ENCODE peak calls at places on chromosomes 13 and 19, in six cellular contexts. O is PC-9, Z is K562, Y is neural progenitor cell, F is IMR-90, G is PC-3. H is an unnamed sample.

GRCh38 chr13:57787058-57787791 is 155.7 kb downstream of the PCDH17 start:
- DNase-seq in O (no peak), Z (no peak), Y (peak; percentile 74), F (no peak), G (no peak), H (no peak)

GRCh38 chr19:39655613-39656012 is at the start of gene LGALS16:
- DNase-seq in O (no peak), Z (no peak), Y (no peak), F (no peak), G (no peak), H (no peak)

GRCh38 chr13:25686831-25687495 is 315.2 kb downstream of the ATP8A2 start:
- DNase-seq in O (no peak), Z (no peak), Y (no peak), F (no peak), G (no peak), H (no peak)

GRCh38 chr13:114272977-114273376 is 8.4 kb upstream of the UPF3A start:
- DNase-seq in O (no peak), Z (no peak), Y (no peak), F (no peak), G (no peak), H (no peak)

GRCh38 chr13:93147946-93148345 is 78.7 kb upstream of the GPC6 start:
- DNase-seq in O (no peak), Z (no peak), Y (no peak), F (no peak), G (no peak), H (no peak)

GRCh38 chr19:46613525-46613924 is 11.4 kb downstream of the PTGIR start:
- DNase-seq in O (no peak), Z (no peak), Y (no peak), F (no peak), G (no peak), H (no peak)

GRCh38 chr13:101757446-101758039 is 305.1 kb downstream of the ITGBL1 start:
- DNase-seq in O (peak; percentile 58), Z (no peak), Y (peak; percentile 9), F (peak; percentile 50), G (peak; percentile 70), H (peak; percentile 7)

GRCh38 chr19:49832556-49832955 is 14.5 kb downstream of the MED25 start:
- DNase-seq in O (no peak), Z (no peak), Y (no peak), F (no peak), G (no peak), H (no peak)

GRCh38 chr13:49697468-49697867 is 6.2 kb upstream of the EBPL start:
- DNase-seq in O (no peak), Z (no peak), Y (no peak), F (no peak), G (no peak), H (no peak)
- H2AFZ ChIP-seq in O (no peak overlapping the region), Z (no peak overlapping the region), Y (no peak overlapping the region), F (no peak overlapping the region), G (no peak overlapping the region), H (no peak overlapping the region)

DNA sequence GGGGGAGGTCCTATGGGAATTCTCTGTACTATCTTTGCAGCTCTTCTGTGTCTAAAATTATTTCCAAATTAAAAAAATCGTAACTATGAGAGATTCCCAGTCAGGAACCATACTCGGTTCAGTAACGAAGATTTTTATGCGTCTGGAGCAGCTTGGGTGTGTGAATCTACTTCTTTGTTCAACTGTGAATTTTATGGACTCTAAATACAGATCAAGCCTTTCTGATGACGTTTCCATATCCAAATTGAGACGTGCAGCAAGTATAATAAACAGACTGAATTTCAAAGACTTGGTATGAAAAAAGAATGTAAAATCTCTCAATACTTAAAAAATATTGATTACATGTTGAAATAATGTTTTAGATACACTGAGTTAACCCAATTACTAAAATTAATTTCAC is 30.9 kb downstream of the MLLT1 start:
- DNase-seq in O (no peak), Z (no peak), Y (no peak), F (no peak), G (no peak), H (no peak)
- H3K4me1 ChIP-seq in O (no peaks in the 10 kb centered on the region), Z (peaks cover 3% of the 10 kb centered on the region), Y (peaks cover 1% of the 10 kb centered on the region), F (peaks cover 19% of the 10 kb centered on the region), G (no peaks in the 10 kb centered on the region), H (peaks cover 46% of the 10 kb centered on the region)

DNA sequence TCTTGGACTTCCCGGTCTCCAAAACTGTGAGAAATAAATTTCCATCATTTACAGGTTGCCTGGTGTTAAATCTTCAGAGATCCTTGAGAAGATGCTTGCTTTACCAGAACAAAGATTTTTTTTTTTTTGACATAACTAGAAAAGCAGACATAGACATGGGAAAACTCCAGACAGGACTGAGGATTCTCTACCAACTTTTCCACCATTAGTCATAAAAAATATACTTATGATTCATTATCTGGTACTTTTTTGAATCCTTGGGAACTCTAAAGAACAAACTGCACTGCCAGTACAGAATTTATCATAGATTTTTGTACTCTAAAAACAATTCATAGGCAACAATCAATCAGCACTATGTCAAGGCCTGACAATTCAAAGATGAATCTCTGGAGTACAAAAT is 487.6 kb downstream of the EFNB2 start:
- DNase-seq in O (no peak), Z (no peak), Y (no peak), F (peak; percentile 17), G (no peak), H (no peak)
- H2AFZ ChIP-seq in O (no peak overlapping the region), Z (no peak overlapping the region), Y (no peak overlapping the region), F (no peak overlapping the region), G (no peak overlapping the region), H (no peak overlapping the region)

DNA sequence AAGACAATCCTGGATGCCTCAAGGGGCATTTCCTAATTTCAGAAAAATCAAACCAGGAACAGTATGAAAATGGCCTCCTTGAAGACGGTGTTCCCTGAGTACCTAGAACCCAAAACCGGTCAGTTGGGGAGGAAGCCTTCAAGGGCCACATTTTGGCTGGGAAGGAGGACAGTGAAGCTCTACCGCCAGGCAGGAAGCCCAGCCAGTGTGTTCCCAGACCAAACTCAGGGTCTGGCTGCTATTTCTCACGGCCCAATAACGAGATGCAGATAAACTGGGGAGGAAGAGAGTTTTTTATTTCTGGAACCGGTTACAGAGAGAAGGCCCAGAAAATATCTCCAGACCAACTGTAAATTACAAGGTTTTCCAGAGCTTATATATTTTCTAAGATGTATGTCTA is 24.3 kb upstream of the CEACAM21 start:
- DNase-seq in O (no peak), Z (no peak), Y (no peak), F (no peak), G (no peak), H (peak; percentile 41)
- H3K4me1 ChIP-seq in O (no peaks in the 10 kb centered on the region), Z (no peaks in the 10 kb centered on the region), Y (peaks cover 17% of the 10 kb centered on the region), F (no peaks in the 10 kb centered on the region), G (no peaks in the 10 kb centered on the region), H (peaks cover 63% of the 10 kb centered on the region)

DNA sequence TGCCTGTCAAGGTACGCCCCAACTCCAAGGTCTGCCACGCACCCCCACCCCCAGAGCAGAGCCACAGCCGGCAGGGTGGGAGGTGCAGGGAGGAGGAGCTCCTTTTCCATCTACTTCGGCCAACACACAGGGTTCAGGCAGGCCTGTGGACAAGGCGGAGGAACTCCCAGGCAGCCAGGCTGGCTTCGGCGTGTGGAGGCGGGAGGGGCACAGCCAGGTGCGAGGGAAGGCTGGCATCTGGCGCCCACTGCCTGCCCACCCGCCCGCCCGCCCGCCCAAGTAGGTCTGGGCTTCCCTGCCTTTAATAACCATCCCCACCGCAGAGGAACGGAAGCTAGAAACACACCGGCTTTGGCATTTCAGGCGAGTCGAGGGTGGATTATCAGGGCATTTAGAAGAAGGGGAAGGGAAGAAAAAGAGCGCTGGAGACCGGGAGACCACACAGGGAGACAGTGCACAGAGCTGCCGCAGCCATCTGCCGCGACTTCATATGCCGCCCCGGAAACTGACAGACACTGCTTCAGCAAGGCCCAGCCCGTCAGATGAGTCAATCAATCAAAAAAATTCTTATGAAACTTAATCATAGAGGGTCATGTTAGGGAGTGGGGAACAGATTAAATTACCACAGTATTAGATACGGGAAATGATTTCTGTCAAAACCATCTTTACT is 199.8 kb downstream of the TSHZ3 start:
- DNase-seq in O (no peak), Z (no peak), Y (peak; percentile 56), F (peak; percentile 8), G (no peak), H (no peak)
- H2AFZ ChIP-seq in O (no peak overlapping the region), Z (no peak overlapping the region), Y (no peak overlapping the region), F (peak overlapping the region; percentile 77), G (no peak overlapping the region), H (no peak overlapping the region)

DNA sequence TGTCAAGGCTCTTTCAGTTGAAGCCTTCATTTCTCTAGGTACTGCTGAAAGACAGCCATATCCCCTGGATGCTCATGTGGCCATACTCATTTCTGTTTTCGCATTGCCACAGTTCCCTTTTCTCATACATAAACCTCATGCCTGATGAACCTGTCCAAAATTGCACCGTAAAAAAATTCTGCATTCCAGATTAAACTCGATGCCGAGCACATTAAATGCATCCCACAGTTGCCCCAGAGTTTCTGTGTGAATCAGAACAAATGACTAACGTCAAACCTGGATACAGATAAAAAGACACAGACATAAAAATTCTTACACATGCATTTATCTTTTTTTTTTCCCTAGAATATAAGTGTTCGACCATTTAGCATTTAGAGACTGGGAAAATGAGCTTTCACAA is 288.2 kb downstream of the COG6 start:
- DNase-seq in O (no peak), Z (no peak), Y (no peak), F (no peak), G (no peak), H (no peak)
- H3K4me1 ChIP-seq in O (no peaks in the 10 kb centered on the region), Z (no peaks in the 10 kb centered on the region), Y (no peaks in the 10 kb centered on the region), F (no peaks in the 10 kb centered on the region), G (no peaks in the 10 kb centered on the region), H (peaks cover 4% of the 10 kb centered on the region)

DNA sequence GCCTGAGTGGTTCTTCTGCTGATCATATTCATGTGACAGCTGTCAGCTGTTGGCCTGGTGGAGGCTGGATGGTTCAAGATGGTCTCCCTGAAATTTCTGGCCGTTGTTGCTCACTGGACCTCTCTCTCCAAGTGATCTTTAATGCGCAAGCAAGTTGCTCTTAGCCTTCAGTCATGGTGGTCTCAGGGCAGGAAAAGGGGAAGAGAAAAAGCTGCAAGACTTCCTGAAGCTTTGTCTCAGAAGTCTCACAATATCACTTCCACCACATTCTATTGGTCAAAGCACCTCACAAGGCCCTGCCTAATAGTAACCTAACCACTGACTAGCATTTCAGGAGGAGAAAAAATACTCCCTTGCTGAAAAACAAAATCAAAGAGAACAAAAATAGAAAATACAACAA is 1.6 kb upstream of the ZNF567 start:
- DNase-seq in O (no peak), Z (no peak), Y (no peak), F (no peak), G (no peak), H (peak; percentile 36)
- H2AFZ ChIP-seq in O (no peak overlapping the region), Z (peak overlapping the region; percentile 6), Y (no peak overlapping the region), F (no peak overlapping the region), G (no peak overlapping the region), H (no peak overlapping the region)

H was measured in OCI-LY7.